ENCODE peak calls at places on chromosomes 5 and 9, in six cellular contexts. Q is A673, S is Peyer's patch, D is astrocyte of the spinal cord, Z is foreskin keratinocyte, T is PC-3. R is an unnamed sample.

GRCh38 chr5:175556794-175557193 is 78.4 kb downstream of the SFXN1 start:
- DNase-seq in Q (no peak), S (no peak), D (no peak), Z (no peak), T (no peak), R (no peak)

GRCh38 chr9:114093031-114093471 is 6.0 kb downstream of the KIF12 start:
- DNase-seq in Q (no peak), S (no peak), D (no peak), Z (no peak), T (no peak), R (no peak)

GRCh38 chr9:110337727-110338522 is at the start of gene TXNDC8:
- DNase-seq in Q (no peak), S (no peak), D (peak; percentile 31), Z (no peak), T (no peak), R (no peak)

GRCh38 chr5:136058031-136058971 is 29.5 kb downstream of the TGFBI start:
- DNase-seq in Q (peak; percentile 60), S (no peak), D (peak; percentile 98), Z (no peak), T (peak; percentile 83), R (no peak)

GRCh38 chr9:121609845-121610637 is 41.4 kb upstream of the DAB2IP start:
- DNase-seq in Q (no peak), S (no peak), D (peak; percentile 64), Z (peak; percentile 85), T (peak; percentile 93), R (no peak)

GRCh38 chr9:69811329-69811989 is 9.2 kb upstream of the CFAP95 start:
- DNase-seq in Q (no peak), S (no peak), D (no peak), Z (no peak), T (no peak), R (no peak)

GRCh38 chr9:94826044-94826443 is 99.5 kb downstream of the AOPEP start:
- DNase-seq in Q (no peak), S (no peak), D (no peak), Z (no peak), T (no peak), R (no peak)

GRCh38 chr9:19992556-19992955 is 203.7 kb upstream of the SLC24A2 start:
- DNase-seq in Q (no peak), S (no peak), D (peak; percentile 66), Z (peak; percentile 46), T (peak; percentile 52), R (no peak)

GRCh38 chr5:2744485-2744884 is 7.0 kb downstream of the IRX2 start:
- DNase-seq in Q (no peak), S (no peak), D (peak; percentile 32), Z (no peak), T (no peak), R (no peak)

GRCh38 chr9:133991964-133992779 is at the start of gene VAV2:
- DNase-seq in Q (peak; percentile 62), S (peak; percentile 71), D (peak; percentile 56), Z (peak; percentile 9), T (peak; percentile 63), R (peak; percentile 45)

GRCh38 chr9:127905788-127906191 is 6.4 kb upstream of the ST6GALNAC6 start:
- DNase-seq in Q (no peak), S (peak; percentile 73), D (no peak), Z (no peak), T (no peak), R (no peak)

GRCh38 chr5:136020383-136021015 is 8.3 kb upstream of the TGFBI start:
- DNase-seq in Q (peak; percentile 82), S (no peak), D (peak; percentile 99), Z (peak; percentile 99), T (peak; percentile 96), R (peak; percentile 88)

GRCh38 chr9:108784128-108784490 is 71.7 kb downstream of the ACTL7B start:
- DNase-seq in Q (no peak), S (no peak), D (no peak), Z (no peak), T (no peak), R (no peak)

GRCh38 chr9:97385626-97386264 is 26.2 kb upstream of the TDRD7 start:
- DNase-seq in Q (no peak), S (no peak), D (no peak), Z (no peak), T (no peak), R (no peak)

GRCh38 chr5:127295454-127295853 is 4.9 kb downstream of the MEGF10 start:
- DNase-seq in Q (no peak), S (no peak), D (no peak), Z (no peak), T (no peak), R (no peak)

GRCh38 chr5:132385321-132386105 is 16.0 kb downstream of the SLC22A5 start:
- DNase-seq in Q (peak; percentile 57), S (peak; percentile 62), D (peak; percentile 59), Z (no peak), T (peak; percentile 69), R (peak; percentile 74)

GRCh38 chr5:52657231-52657645 is 130.5 kb upstream of the ITGA1 start:
- DNase-seq in Q (peak; percentile 77), S (no peak), D (peak; percentile 66), Z (peak; percentile 5), T (peak; percentile 63), R (no peak)

DNA sequence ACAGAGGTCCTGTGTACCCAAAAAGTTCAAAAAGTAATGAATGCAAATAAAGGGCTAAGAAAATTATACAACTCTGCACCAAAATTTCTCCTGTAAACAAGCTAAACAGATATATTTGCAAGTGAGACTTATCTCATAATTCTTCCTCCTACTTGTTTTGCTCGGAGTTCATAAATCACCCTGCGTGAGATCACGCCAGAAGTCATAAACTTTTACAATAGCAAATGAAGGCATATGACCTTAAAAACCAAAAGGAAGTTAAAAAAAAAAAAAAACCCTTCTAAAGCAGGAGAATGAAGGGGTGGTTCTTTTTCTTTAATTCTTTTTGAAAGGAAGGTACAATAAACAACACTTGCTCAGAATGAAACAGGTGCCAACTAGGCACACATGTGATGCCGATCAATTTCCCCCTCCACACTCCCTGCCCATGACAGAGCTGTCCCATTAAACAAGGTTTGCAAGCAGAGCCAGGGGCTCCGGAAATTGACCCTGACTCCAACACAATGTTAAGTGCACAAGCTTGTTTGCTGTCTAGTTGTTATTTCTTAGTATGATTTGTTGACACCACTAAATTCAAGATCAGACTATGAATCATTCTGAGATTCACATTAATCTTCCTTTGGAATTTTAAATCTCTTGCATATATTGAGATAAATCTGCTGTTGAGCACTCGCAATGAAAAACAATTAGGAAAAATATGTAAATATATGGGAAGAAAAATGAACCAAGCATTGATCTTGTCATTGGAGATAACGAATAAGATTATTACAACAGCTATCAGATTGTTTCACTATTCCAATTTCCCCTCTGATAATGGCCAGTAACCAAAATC is 46.3 kb downstream of the DROSHA start:
- DNase-seq in Q (peak; percentile 35), S (no peak), D (no peak), Z (no peak), T (no peak), R (no peak)
- TF ChIP-seq CTCF in Q (no peak), S (no peak), D (no peak), Z (no peak), T (no peak), R (no peak)

GRCh38 chr9:83707768-83708514 is at the start of gene UBQLN1:
- DNase-seq in Q (peak; percentile 91), S (peak; percentile 94), D (peak; percentile 95), Z (peak; percentile 86), T (peak; percentile 84), R (peak; percentile 91)

GRCh38 chr9:83714316-83714715 is 6.6 kb upstream of the UBQLN1 start:
- DNase-seq in Q (peak; percentile 13), S (no peak), D (no peak), Z (no peak), T (peak; percentile 6), R (no peak)

GRCh38 chr9:83706703-83707517 is 848 bp downstream of the UBQLN1 start:
- DNase-seq in Q (peak; percentile 80), S (peak; percentile 39), D (peak; percentile 34), Z (no peak), T (no peak), R (peak; percentile 44)

GRCh38 chr9:83707518-83707767 is 315 bp downstream of the UBQLN1 start:
- DNase-seq in Q (no peak), S (no peak), D (peak; percentile 84), Z (no peak), T (peak; percentile 42), R (peak; percentile 80)

GRCh38 chr9:83708515-83709158 is 879 bp upstream of the UBQLN1 start:
- DNase-seq in Q (peak; percentile 49), S (peak; percentile 88), D (no peak), Z (peak; percentile 8), T (peak; percentile 24), R (peak; percentile 94)
- TF ChIP-seq CTCF in Q (peak; percentile 17), S (peak; percentile 13), D (no peak), Z (peak; percentile 39), T (peak; percentile 39), R (peak; percentile 7)

DNA sequence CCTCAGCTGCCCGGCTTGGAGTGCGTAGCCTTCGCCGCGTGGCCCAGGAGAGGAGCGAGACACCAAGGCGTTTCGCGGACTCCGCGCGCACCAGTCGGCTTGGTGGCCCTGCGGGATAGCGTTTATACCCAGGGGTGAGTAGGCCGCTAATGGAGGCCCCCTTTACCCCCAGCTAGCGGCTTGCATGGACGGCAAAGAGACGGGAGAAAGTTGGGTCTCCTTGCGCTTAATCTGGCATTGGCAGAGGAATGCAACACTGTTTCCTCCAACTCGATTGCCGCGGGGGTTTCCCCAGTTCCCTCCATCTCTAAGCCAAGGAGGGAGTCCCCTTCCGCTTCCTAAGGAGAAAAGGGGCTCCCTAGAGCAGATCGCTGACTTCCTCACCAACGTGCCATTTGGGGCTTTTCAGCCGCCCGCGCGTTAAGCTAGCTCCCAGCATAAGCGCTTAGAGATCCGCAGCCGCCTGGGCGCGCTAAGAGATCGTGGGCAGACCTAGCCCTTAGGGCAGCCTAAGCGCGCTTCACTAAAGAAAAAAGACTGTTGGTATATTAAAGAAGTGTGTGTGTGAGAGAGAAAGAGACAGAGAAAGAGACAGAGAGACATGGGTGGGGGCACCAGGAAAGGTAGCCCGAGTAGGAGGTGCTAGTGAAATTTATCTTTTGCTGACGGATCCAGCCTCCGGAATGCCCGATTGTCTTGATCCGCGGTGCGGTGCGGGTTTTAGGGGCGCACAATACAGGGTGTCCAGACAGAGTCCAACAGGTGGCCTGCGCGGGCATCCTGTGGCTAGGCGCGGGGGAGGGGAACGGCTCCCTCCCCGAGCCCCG is 597.9 kb upstream of the SGCD start:
- DNase-seq in Q (peak; percentile 27), S (no peak), D (no peak), Z (no peak), T (no peak), R (no peak)
- TF ChIP-seq CTCF in Q (no peak), S (no peak), D (no peak), Z (no peak), T (no peak), R (no peak)

GRCh38 chr5:77741608-77742007 is 34.5 kb downstream of the TBCA start:
- DNase-seq in Q (no peak), S (no peak), D (no peak), Z (no peak), T (no peak), R (no peak)
- TF ChIP-seq CTCF in Q (no peak), S (no peak), D (no peak), Z (no peak), T (no peak), R (no peak)

GRCh38 chr5:169980418-169981053 is at the start of gene INSYN2B:
- DNase-seq in Q (peak; percentile 91), S (no peak), D (peak; percentile 96), Z (peak; percentile 77), T (peak; percentile 88), R (no peak)
- TF ChIP-seq CTCF in Q (peak; percentile 78), S (peak; percentile 19), D (peak; percentile 72), Z (peak; percentile 95), T (peak; percentile 84), R (peak; percentile 72)

R was measured in CD14-positive monocyte.